ENCODE peak calls at places on chromosomes 6 and 20, in ten cellular contexts. E is A549, R is IMR-90, Q is GM12878, N is body of pancreas, Y is adrenal gland, T is H1, M is K562, X is ovary, F is breast epithelium. A is an unnamed sample.

GRCh38 chr6:116426551-116426950 is 34.6 kb upstream of the CALHM6 start:
- DNase-seq in E (no peak), R (no peak), Q (no peak), N (no peak), Y (no peak), T (no peak), M (no peak), X (no peak), F (no peak), A (no peak)

GRCh38 chr20:64099880-64100565 is 7.3 kb downstream of the NPBWR2 start:
- DNase-seq in E (no peak), R (no peak), Q (no peak), N (no peak), Y (no peak), T (peak), M (no peak), X (no peak), F (no peak), A (no peak)

GRCh38 chr6:20412674-20413073 is 11.0 kb downstream of the E2F3 start:
- DNase-seq in E (no peak), R (no peak), Q (no peak), N (no peak), Y (no peak), T (no peak), M (no peak), X (no peak), F (no peak), A (no peak)

GRCh38 chr20:41655966-41656685 is 37.9 kb upstream of the CHD6 start:
- DNase-seq in E (no peak), R (no peak), Q (no peak), N (no peak), Y (no peak), T (no peak), M (no peak), X (no peak), F (no peak), A (no peak)

GRCh38 chr6:87936065-87936464 is 111.6 kb upstream of the SPACA1 start:
- DNase-seq in E (no peak), R (no peak), Q (no peak), N (no peak), Y (no peak), T (no peak), M (no peak), X (no peak), F (no peak), A (no peak)

GRCh38 chr20:46344488-46345162 is 36.3 kb upstream of the CDH22 start:
- DNase-seq in E (no peak), R (no peak), Q (no peak), N (no peak), Y (no peak), T (no peak), M (no peak), X (no peak), F (no peak), A (no peak)

GRCh38 chr6:118748311-118749062 is 97.1 kb upstream of the CEP85L start:
- DNase-seq in E (no peak), R (peak), Q (no peak), N (peak), Y (peak), T (peak), M (no peak), X (peak), F (no peak), A (no peak)

GRCh38 chr6:25223421-25224052 is 55.6 kb upstream of the CARMIL1 start:
- DNase-seq in E (peak), R (peak), Q (peak), N (peak), Y (peak), T (peak), M (peak), X (peak), F (no peak), A (peak)

GRCh38 chr6:161369339-161369738 is 95.5 kb upstream of the AGPAT4 start:
- DNase-seq in E (peak), R (peak), Q (no peak), N (no peak), Y (no peak), T (no peak), M (no peak), X (no peak), F (no peak), A (peak)

GRCh38 chr20:24795444-24795843 is 153.6 kb upstream of the CST7 start:
- DNase-seq in E (no peak), R (peak), Q (no peak), N (no peak), Y (no peak), T (no peak), M (no peak), X (no peak), F (no peak), A (peak)

GRCh38 chr6:66496659-66497058 is 789.6 kb upstream of the EYS start:
- DNase-seq in E (no peak), R (no peak), Q (no peak), N (no peak), Y (no peak), T (no peak), M (no peak), X (no peak), F (no peak), A (no peak)

GRCh38 chr6:39280247-39280731 is 33.9 kb downstream of the KCNK17 start:
- DNase-seq in E (peak), R (no peak), Q (no peak), N (peak), Y (peak), T (no peak), M (peak), X (no peak), F (no peak), A (peak)

GRCh38 chr20:3919352-3919751 is 30.2 kb downstream of the PANK2 start:
- DNase-seq in E (no peak), R (peak), Q (no peak), N (no peak), Y (no peak), T (no peak), M (no peak), X (no peak), F (no peak), A (no peak)

GRCh38 chr6:54613596-54613995 is 233.0 kb upstream of the FAM83B start:
- DNase-seq in E (no peak), R (no peak), Q (no peak), N (no peak), Y (no peak), T (no peak), M (no peak), X (no peak), F (no peak), A (no peak)

GRCh38 chr6:14390805-14391204 is 273.2 kb downstream of the CD83 start:
- DNase-seq in E (no peak), R (no peak), Q (no peak), N (no peak), Y (no peak), T (no peak), M (no peak), X (no peak), F (no peak), A (no peak)

GRCh38 chr20:61391812-61392520 is 139.9 kb downstream of the CDH4 start:
- DNase-seq in E (no peak), R (peak), Q (no peak), N (no peak), Y (no peak), T (peak), M (no peak), X (no peak), F (no peak), A (no peak)

GRCh38 chr6:170564936-170565530 is 10.9 kb downstream of the TBP start:
- DNase-seq in E (no peak), R (no peak), Q (no peak), N (no peak), Y (no peak), T (no peak), M (no peak), X (no peak), F (no peak), A (no peak)

GRCh38 chr6:3813150-3813780 is 35.9 kb upstream of the FAM50B start:
- DNase-seq in E (peak), R (peak), Q (no peak), N (peak), Y (peak), T (no peak), M (peak), X (no peak), F (no peak), A (peak)

GRCh38 chr20:31666258-31667042 is 28.7 kb downstream of the COX4I2 start:
- DNase-seq in E (no peak), R (no peak), Q (no peak), N (no peak), Y (peak), T (no peak), M (peak), X (no peak), F (no peak), A (no peak)

GRCh38 chr6:9405369-9405768 is 970.0 kb upstream of the SLC35B3 start:
- DNase-seq in E (peak), R (peak), Q (no peak), N (no peak), Y (no peak), T (no peak), M (no peak), X (no peak), F (no peak), A (peak)

GRCh38 chr6:150685860-150686259 is 86.2 kb downstream of the PLEKHG1 start:
- DNase-seq in E (peak), R (peak), Q (peak), N (no peak), Y (no peak), T (peak), M (peak), X (no peak), F (no peak), A (peak)

GRCh38 chr6:9494864-9495263 is 920.0 kb downstream of the TFAP2A start:
- DNase-seq in E (no peak), R (peak), Q (no peak), N (no peak), Y (no peak), T (no peak), M (no peak), X (no peak), F (no peak), A (no peak)

GRCh38 chr20:59495894-59496510 is 108.3 kb upstream of the PHACTR3 start:
- DNase-seq in E (peak), R (peak), Q (no peak), N (peak), Y (peak), T (peak), M (peak), X (peak), F (peak), A (peak)

GRCh38 chr6:107539409-107539808 is 49.5 kb downstream of the SOBP start:
- DNase-seq in E (no peak), R (no peak), Q (no peak), N (no peak), Y (no peak), T (no peak), M (no peak), X (no peak), F (no peak), A (no peak)

GRCh38 chr20:62356143-62356947 is 10.8 kb downstream of the LAMA5 start:
- DNase-seq in E (no peak), R (no peak), Q (no peak), N (peak), Y (peak), T (no peak), M (peak), X (peak), F (no peak), A (no peak)

GRCh38 chr6:83443516-83443915 is 12.7 kb upstream of the ME1 start:
- DNase-seq in E (no peak), R (no peak), Q (no peak), N (no peak), Y (no peak), T (no peak), M (no peak), X (no peak), F (no peak), A (no peak)

GRCh38 chr6:28807682-28808280 is 116.0 kb downstream of the TRIM27 start:
- DNase-seq in E (no peak), R (peak), Q (no peak), N (no peak), Y (no peak), T (peak), M (peak), X (no peak), F (no peak), A (no peak)

GRCh38 chr6:133888931-133889556 is at the start of gene TCF21:
- DNase-seq in E (no peak), R (peak), Q (no peak), N (peak), Y (no peak), T (peak), M (no peak), X (peak), F (no peak), A (no peak)

GRCh38 chr6:54992789-54993188 is 146.2 kb downstream of the FAM83B start:
- DNase-seq in E (no peak), R (peak), Q (no peak), N (no peak), Y (no peak), T (no peak), M (no peak), X (no peak), F (no peak), A (no peak)

GRCh38 chr6:90347411-90347841 is 50.8 kb upstream of the BACH2 start:
- DNase-seq in E (no peak), R (no peak), Q (no peak), N (no peak), Y (no peak), T (no peak), M (no peak), X (no peak), F (no peak), A (no peak)

GRCh38 chr20:8330785-8331699 is 199.0 kb downstream of the PLCB1 start:
- DNase-seq in E (no peak), R (no peak), Q (no peak), N (no peak), Y (no peak), T (no peak), M (no peak), X (no peak), F (no peak), A (no peak)

GRCh38 chr6:111113731-111114438 is 26.6 kb downstream of the SLC16A10 start:
- DNase-seq in E (no peak), R (peak), Q (no peak), N (peak), Y (peak), T (no peak), M (no peak), X (peak), F (no peak), A (no peak)

GRCh38 chr6:118856301-118856700 is 37.7 kb upstream of the ASF1A start:
- DNase-seq in E (no peak), R (no peak), Q (no peak), N (no peak), Y (no peak), T (no peak), M (no peak), X (no peak), F (no peak), A (no peak)

GRCh38 chr6:56541736-56542366 is 100.8 kb downstream of the DST start:
- DNase-seq in E (no peak), R (no peak), Q (no peak), N (no peak), Y (no peak), T (no peak), M (no peak), X (no peak), F (no peak), A (no peak)

GRCh38 chr6:15423286-15423957 is 177.6 kb downstream of the JARID2 start:
- DNase-seq in E (no peak), R (no peak), Q (no peak), N (no peak), Y (no peak), T (no peak), M (no peak), X (no peak), F (no peak), A (no peak)

GRCh38 chr20:51583499-51583898 is 41.0 kb upstream of the NFATC2 start:
- DNase-seq in E (no peak), R (no peak), Q (no peak), N (no peak), Y (no peak), T (no peak), M (no peak), X (no peak), F (no peak), A (no peak)

GRCh38 chr6:115573866-115574265 is 486.8 kb downstream of the FRK start:
- DNase-seq in E (no peak), R (peak), Q (no peak), N (no peak), Y (no peak), T (no peak), M (no peak), X (no peak), F (no peak), A (no peak)

GRCh38 chr6:158648682-158649131 is 1.1 kb upstream of the SYTL3 start:
- DNase-seq in E (no peak), R (peak), Q (peak), N (no peak), Y (no peak), T (no peak), M (no peak), X (no peak), F (no peak), A (no peak)

GRCh38 chr6:158645064-158646022 is 800 bp upstream of the DYNLT1 start:
- DNase-seq in E (no peak), R (no peak), Q (no peak), N (no peak), Y (no peak), T (no peak), M (no peak), X (peak), F (no peak), A (no peak)

GRCh38 chr6:158646023-158646888 is 1.7 kb upstream of the DYNLT1 start:
- DNase-seq in E (no peak), R (no peak), Q (no peak), N (no peak), Y (no peak), T (no peak), M (no peak), X (peak), F (no peak), A (no peak)

GRCh38 chr6:158647501-158647900 is 2.4 kb upstream of the SYTL3 start:
- DNase-seq in E (no peak), R (peak), Q (no peak), N (no peak), Y (no peak), T (no peak), M (no peak), X (no peak), F (no peak), A (no peak)

GRCh38 chr6:158649289-158650143 is at the start of gene SYTL3:
- DNase-seq in E (no peak), R (peak), Q (peak), N (no peak), Y (peak), T (no peak), M (no peak), X (peak), F (no peak), A (no peak)
- TF ChIP-seq POLR2A in E (no peak), R (peak), Q (peak), N (no peak), Y (no peak), T (no peak), M (no peak), X (no peak), F (no peak), A (no peak)

GRCh38 chr6:105402981-105403935 is at the start of gene PREP:
- DNase-seq in E (peak), R (peak), Q (peak), N (peak), Y (peak), T (peak), M (peak), X (peak), F (peak), A (peak)
- TF ChIP-seq POLR2A in E (peak), R (peak), Q (peak), N (peak), Y (peak), T (no peak), M (peak), X (no peak), F (no peak), A (peak)

GRCh38 chr20:54064939-54065338 is 5.5 kb downstream of the BCAS1 start:
- DNase-seq in E (no peak), R (no peak), Q (no peak), N (no peak), Y (no peak), T (no peak), M (no peak), X (no peak), F (no peak), A (no peak)
- TF ChIP-seq POLR2A in E (no peak), R (no peak), Q (no peak), N (no peak), Y (no peak), T (no peak), M (no peak), X (no peak), F (no peak), A (no peak)

GRCh38 chr20:35700625-35701148 is 1.5 kb downstream of the ROMO1 start:
- DNase-seq in E (peak), R (no peak), Q (no peak), N (no peak), Y (no peak), T (no peak), M (no peak), X (no peak), F (no peak), A (no peak)

GRCh38 chr20:35697696-35698297 is 1.4 kb downstream of the NFS1 start:
- DNase-seq in E (no peak), R (no peak), Q (no peak), N (no peak), Y (no peak), T (no peak), M (no peak), X (no peak), F (no peak), A (no peak)

GRCh38 chr20:35699914-35700624 is 864 bp downstream of the ROMO1 start:
- DNase-seq in E (no peak), R (peak), Q (no peak), N (no peak), Y (no peak), T (no peak), M (no peak), X (no peak), F (no peak), A (no peak)

GRCh38 chr20:35698298-35699126 is 640 bp downstream of the NFS1 start:
- DNase-seq in E (peak), R (no peak), Q (no peak), N (no peak), Y (no peak), T (peak), M (peak), X (no peak), F (no peak), A (no peak)

DNA sequence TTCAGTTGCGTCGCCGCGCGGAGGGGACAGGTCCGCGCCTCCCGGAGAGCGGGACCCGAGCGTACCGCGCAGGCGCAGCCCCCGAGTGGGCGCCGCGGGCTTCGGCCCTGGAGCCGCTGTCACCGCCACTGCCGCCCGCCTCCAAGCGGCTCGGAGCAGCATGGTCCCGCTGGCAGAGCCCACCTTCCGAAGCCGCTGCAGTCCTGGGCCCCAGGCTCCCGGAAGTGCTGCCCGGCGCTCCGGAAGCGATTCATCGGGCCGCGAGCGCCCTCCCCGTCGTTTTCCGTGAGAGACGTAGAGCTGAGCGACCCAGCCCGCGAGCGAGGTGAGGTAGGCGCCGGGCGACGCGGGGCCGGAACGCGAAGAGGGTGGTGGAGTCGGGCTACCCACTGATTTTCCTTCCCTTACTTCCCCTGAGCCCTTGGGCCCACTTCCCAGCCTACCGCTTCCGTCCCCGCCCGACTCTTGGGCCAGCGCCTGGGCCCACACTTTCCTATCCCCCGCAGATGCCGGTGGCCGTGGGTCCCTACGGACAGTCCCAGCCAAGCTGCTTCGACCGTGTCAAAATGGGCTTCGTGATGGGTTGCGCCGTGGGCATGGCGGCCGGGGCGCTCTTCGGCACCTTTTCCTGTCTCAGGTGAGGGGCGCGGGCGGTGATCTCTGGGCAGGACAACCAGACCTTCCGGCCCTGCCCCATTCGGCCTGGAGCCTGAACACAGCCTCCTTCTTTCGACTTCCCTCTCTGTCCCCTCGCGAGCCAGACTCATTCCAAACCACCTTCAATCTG is at the start of the genes NFS1 and ROMO1:
- DNase-seq in E (peak), R (peak), Q (peak), N (peak), Y (peak), T (peak), M (peak), X (peak), F (peak), A (peak)
- TF ChIP-seq POLR2A in E (peak), R (peak), Q (peak), N (peak), Y (peak), T (peak), M (peak), X (peak), F (no peak), A (peak)

GRCh38 chr6:41735427-41736206 is at the start of gene TFEB:
- DNase-seq in E (peak), R (peak), Q (no peak), N (peak), Y (peak), T (peak), M (peak), X (peak), F (peak), A (peak)
- TF ChIP-seq POLR2A in E (no peak), R (no peak), Q (no peak), N (no peak), Y (peak), T (no peak), M (no peak), X (peak), F (no peak), A (peak)

GRCh38 chr20:50192364-50193168 is 1.9 kb downstream of the CEBPB start:
- DNase-seq in E (peak), R (peak), Q (peak), N (peak), Y (peak), T (peak), M (peak), X (peak), F (peak), A (peak)
- TF ChIP-seq POLR2A in E (no peak), R (no peak), Q (no peak), N (no peak), Y (no peak), T (no peak), M (peak), X (peak), F (peak), A (peak)

A was measured in H54.